ENCODE peak calls at places on chromosomes 2 and 18, in ten cellular contexts. G, T, R, P, X, Y, Q, D, Z and U are unnamed samples.

GRCh38 chr18:36179562-36180334 is 7.5 kb upstream of the MOCOS start:
- ATAC-seq in T (no peak), Q (peak), Z (no peak), R (peak), X (peak), D (no peak), G (peak), Y (no peak), P (peak), U (peak)

GRCh38 chr18:51044928-51045587 is 15.0 kb downstream of the SMAD4 start:
- ATAC-seq in D (no peak), G (peak), R (no peak), T (no peak), Y (no peak), X (peak), Q (no peak), Z (no peak), P (peak), U (peak)

GRCh38 chr2:45859682-45860081 is 208.2 kb downstream of the PRKCE start:
- ATAC-seq in D (no peak), P (no peak), X (no peak), T (no peak), R (no peak), Y (no peak), G (no peak), Z (no peak), Q (no peak), U (no peak)

GRCh38 chr2:54504866-54505265 is 48.7 kb downstream of the SPTBN1 start:
- ATAC-seq in Y (no peak), G (no peak), T (no peak), Z (no peak), Q (no peak), D (no peak), R (no peak), X (no peak), P (no peak), U (no peak)

GRCh38 chr18:6561029-6561861 is 146.5 kb upstream of the L3MBTL4 start:
- ATAC-seq in Z (no peak), Q (peak), Y (no peak), T (no peak), R (no peak), X (peak), G (peak), D (no peak), P (peak), U (no peak)

GRCh38 chr18:9449987-9450386 is 25.3 kb upstream of the RALBP1 start:
- ATAC-seq in Q (no peak), D (no peak), P (no peak), G (no peak), Z (no peak), R (no peak), X (no peak), T (no peak), Y (no peak), U (no peak)

GRCh38 chr2:121202541-121203310 is 82.3 kb downstream of the TFCP2L1 start:
- ATAC-seq in Y (no peak), D (no peak), P (peak), X (no peak), T (peak), Q (no peak), Z (no peak), G (no peak), R (no peak), U (no peak)

GRCh38 chr18:58202406-58202730 is 158.3 kb downstream of the NEDD4L start:
- ATAC-seq in G (peak), Y (no peak), Q (no peak), X (peak), R (no peak), T (peak), D (peak), Z (no peak), P (peak), U (peak)

GRCh38 chr2:128195435-128195984 is 104.5 kb downstream of the UGGT1 start:
- ATAC-seq in Q (no peak), X (peak), T (no peak), Y (peak), R (peak), P (peak), G (no peak), Z (no peak), D (no peak), U (no peak)

GRCh38 chr2:69138793-69139510 is 126.0 kb downstream of the ANTXR1 start:
- ATAC-seq in P (no peak), R (no peak), Q (peak), D (peak), X (peak), Z (no peak), G (peak), Y (no peak), T (peak), U (peak)

GRCh38 chr2:135798275-135798705 is 38.7 kb downstream of the LCT start:
- ATAC-seq in Z (no peak), T (peak), Q (no peak), X (peak), R (no peak), G (no peak), P (no peak), D (no peak), Y (no peak), U (no peak)

GRCh38 chr2:25041307-25041927 is 459 bp upstream of the EFR3B start:
- ATAC-seq in T (peak), P (peak), G (peak), D (peak), R (no peak), Y (peak), Z (peak), Q (peak), X (peak), U (peak)

GRCh38 chr18:45026162-45026561 is 345.5 kb downstream of the SETBP1 start:
- ATAC-seq in P (no peak), D (no peak), Q (no peak), X (no peak), R (no peak), T (no peak), G (no peak), Z (no peak), Y (no peak), U (no peak)